ENCODE peak calls at places on chromosomes 1 and 21, in six cellular contexts. C is WTC11, M is HepG2, L is endothelial cell of umbilical vein, P is K562, I is A549. S is an unnamed sample.

GRCh38 chr1:13900583-13900982 is 200.6 kb downstream of the PRDM2 start:
- DNase-seq in C (no peak), M (no peak), L (no peak), P (no peak), I (no peak), S (no peak)

GRCh38 chr1:228900099-228900965 is 165.1 kb downstream of the RHOU start:
- DNase-seq in C (no peak), M (no peak), L (no peak), P (no peak), I (no peak), S (no peak)

GRCh38 chr1:172277277-172277676 is 143.2 kb upstream of the C1orf105 start:
- DNase-seq in C (no peak), M (no peak), L (no peak), P (no peak), I (no peak), S (no peak)

GRCh38 chr1:32336963-32337675 is 1.1 kb upstream of the MARCKSL1 start:
- DNase-seq in C (no peak), M (no peak), L (no peak), P (peak), I (no peak), S (no peak)

GRCh38 chr1:207050428-207050767 is 610 bp downstream of the YOD1 start:
- DNase-seq in C (peak), M (no peak), L (no peak), P (no peak), I (no peak), S (no peak)

GRCh38 chr1:72100766-72101165 is 181.6 kb downstream of the NEGR1 start:
- DNase-seq in C (no peak), M (no peak), L (no peak), P (no peak), I (no peak), S (no peak)

GRCh38 chr1:11761988-11762406 is at the start of gene C1orf167:
- DNase-seq in C (peak), M (no peak), L (no peak), P (peak), I (no peak), S (peak)

GRCh38 chr1:200963076-200963475 is 60.4 kb downstream of the KIF21B start:
- DNase-seq in C (no peak), M (no peak), L (no peak), P (no peak), I (no peak), S (no peak)

GRCh38 chr1:29180497-29181412 is 945 bp downstream of the SRSF4 start:
- DNase-seq in C (no peak), M (no peak), L (no peak), P (no peak), I (no peak), S (no peak)

GRCh38 chr1:97334454-97334853 is 586.4 kb downstream of the DPYD start:
- DNase-seq in C (no peak), M (no peak), L (peak), P (no peak), I (no peak), S (no peak)

GRCh38 chr21:14620152-14620551 is 74.0 kb upstream of the SAMSN1 start:
- DNase-seq in C (no peak), M (no peak), L (no peak), P (no peak), I (no peak), S (no peak)

GRCh38 chr1:7581754-7582264 is 189.3 kb upstream of the VAMP3 start:
- DNase-seq in C (no peak), M (no peak), L (no peak), P (no peak), I (no peak), S (no peak)

DNA sequence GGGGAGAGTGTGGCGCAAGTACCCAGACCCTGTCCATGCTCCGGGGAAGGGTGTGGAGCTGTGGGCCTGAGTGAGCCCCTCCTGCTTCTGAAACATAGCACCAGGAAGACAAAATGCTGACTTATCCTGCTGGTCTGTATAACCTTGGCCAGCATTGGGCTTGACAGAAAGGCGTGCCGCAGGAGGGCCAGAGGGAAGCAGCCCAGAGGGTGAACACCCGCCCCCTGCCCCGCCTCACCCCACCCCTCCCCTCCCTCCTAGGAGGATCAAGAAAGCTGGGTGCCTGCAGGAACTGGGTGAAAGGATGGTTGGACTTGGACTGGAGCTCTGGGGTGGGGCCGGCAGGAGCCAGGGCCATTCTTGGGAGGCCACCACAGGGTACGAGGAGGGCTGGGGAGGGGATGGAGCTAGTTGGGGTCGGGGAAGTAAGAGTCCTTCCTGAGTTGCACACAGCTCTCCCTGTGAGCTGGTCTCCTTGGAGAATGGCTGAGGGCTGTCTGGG is 27.1 kb downstream of the PTPRF start:
- DNase-seq in C (no peak), M (no peak), L (no peak), P (peak), I (no peak), S (no peak)
- TF ChIP-seq JUN in C (no peak), M (no peak), L (no peak), P (no peak), I (no peak), S (no peak)

GRCh38 chr21:16187603-16188002 is 457.8 kb downstream of the USP25 start:
- DNase-seq in C (no peak), M (no peak), L (no peak), P (no peak), I (no peak), S (no peak)

GRCh38 chr21:16181024-16181423 is 451.2 kb downstream of the USP25 start:
- DNase-seq in C (no peak), M (no peak), L (peak), P (no peak), I (no peak), S (no peak)

GRCh38 chr21:16185766-16186165 is 456.0 kb downstream of the USP25 start:
- DNase-seq in C (no peak), M (no peak), L (peak), P (no peak), I (no peak), S (no peak)

GRCh38 chr21:16186742-16187141 is 457.0 kb downstream of the USP25 start:
- DNase-seq in C (no peak), M (no peak), L (peak), P (no peak), I (no peak), S (no peak)
- TF ChIP-seq JUN in C (no peak), M (no peak), L (no peak), P (no peak), I (no peak), S (no peak)

GRCh38 chr1:227893696-227894305 is 53.9 kb downstream of the WNT9A start:
- DNase-seq in C (no peak), M (no peak), L (no peak), P (no peak), I (no peak), S (peak)
- TF ChIP-seq JUN in C (no peak), M (no peak), L (no peak), P (no peak), I (no peak), S (no peak)

DNA sequence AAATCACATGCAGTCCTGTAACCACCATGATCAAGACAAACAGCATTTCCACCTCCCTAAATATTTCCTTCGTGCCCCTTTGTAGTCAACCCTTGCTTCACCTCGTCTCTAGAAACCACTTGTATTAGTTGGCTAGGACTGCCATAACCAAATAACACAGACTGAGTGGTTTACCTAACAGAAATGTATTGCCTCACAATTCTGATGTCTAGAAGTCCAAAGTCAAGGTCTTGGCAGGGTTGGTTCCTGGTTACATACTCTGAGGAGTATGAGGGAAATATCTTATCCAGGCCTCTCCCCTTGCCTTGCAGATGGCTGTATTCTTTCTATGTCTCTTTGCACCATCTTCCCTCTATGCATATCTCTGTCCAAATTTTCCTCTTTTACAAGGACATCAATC is 23.3 kb upstream of the FRRS1 start:
- DNase-seq in C (no peak), M (no peak), L (no peak), P (no peak), I (no peak), S (no peak)
- TF ChIP-seq JUN in C (no peak), M (no peak), L (no peak), P (no peak), I (no peak), S (no peak)

S was measured in H1.